ENCODE peak calls at places on chromosomes 2 and 18, in eight cellular contexts. A is activated T-cell treated with anti-CD3 and anti-CD28 coated beads for 1 hour; B is T-helper 2 cell; H is CD4-positive, alpha-beta memory T cell; L is endodermal cell; E is ovary; I is left cardiac atrium; J is AG04449. Y is an unnamed sample.

GRCh38 chr2:39741871-39742270 is 37.2 kb downstream of the THUMPD2 start:
- DNase-seq in H (no peak), A (no peak), I (no peak), L (no peak), J (no peak), E (no peak), B (no peak), Y (no peak)

GRCh38 chr18:10081477-10081876 is 167.7 kb downstream of the VAPA start:
- DNase-seq in A (no peak), B (no peak), J (no peak), H (no peak), L (no peak), I (no peak), E (no peak), Y (no peak)

GRCh38 chr2:20484810-20485611 is 38.1 kb downstream of the RHOB start:
- DNase-seq in I (no peak), A (no peak), B (no peak), J (no peak), H (no peak), E (no peak), L (peak), Y (no peak)

GRCh38 chr2:138707424-138708074 is 72.6 kb downstream of the NXPH2 start:
- DNase-seq in A (no peak), L (no peak), B (no peak), I (no peak), H (no peak), E (no peak), J (peak), Y (no peak)

GRCh38 chr2:200585730-200586643 is at the start of gene AOX1:
- DNase-seq in B (peak), E (peak), I (peak), J (no peak), L (peak), H (no peak), A (peak), Y (no peak)

GRCh38 chr2:97712693-97713295 is 582 bp upstream of the ZAP70 start:
- DNase-seq in H (no peak), J (no peak), E (no peak), L (peak), B (peak), I (no peak), A (no peak), Y (peak)

GRCh38 chr2:73107211-73107926 is 5.4 kb downstream of the RAB11FIP5 start:
- DNase-seq in E (no peak), A (no peak), I (peak), B (peak), H (no peak), J (no peak), L (peak), Y (no peak)

GRCh38 chr18:59514193-59514592 is 155.1 kb upstream of the LMAN1 start:
- DNase-seq in H (no peak), B (no peak), E (peak), J (peak), I (peak), A (no peak), L (no peak), Y (no peak)

GRCh38 chr18:55343396-55344073 is 244.5 kb downstream of the TCF4 start:
- DNase-seq in I (no peak), E (no peak), J (no peak), H (no peak), A (no peak), L (no peak), B (peak), Y (no peak)

GRCh38 chr2:128315829-128316776 is 2.6 kb downstream of the HS6ST1 start:
- DNase-seq in E (peak), A (no peak), H (no peak), J (no peak), I (peak), B (no peak), L (peak), Y (no peak)

GRCh38 chr18:9516437-9517064 is 41.2 kb downstream of the RALBP1 start:
- DNase-seq in L (no peak), H (peak), A (no peak), B (peak), J (no peak), E (no peak), I (no peak), Y (peak)

GRCh38 chr2:173524257-173524951 is 169.7 kb downstream of the CDCA7 start:
- DNase-seq in E (no peak), L (no peak), I (no peak), A (no peak), J (no peak), H (no peak), B (no peak), Y (no peak)

GRCh38 chr18:12033643-12034025 is 52.3 kb downstream of the IMPA2 start:
- DNase-seq in B (no peak), J (no peak), H (no peak), A (no peak), E (no peak), L (no peak), I (no peak), Y (no peak)

GRCh38 chr2:206225435-206226232 is 48.8 kb upstream of the ZDBF2 start:
- DNase-seq in B (peak), H (no peak), L (no peak), J (no peak), A (no peak), E (no peak), I (no peak), Y (no peak)

GRCh38 chr2:2743164-2743571 is 412.1 kb upstream of the MYT1L start:
- DNase-seq in L (no peak), A (no peak), H (no peak), B (no peak), E (peak), I (peak), J (no peak), Y (no peak)

GRCh38 chr2:190090148-190090547 is 27.6 kb upstream of the MSTN start:
- DNase-seq in A (no peak), E (no peak), I (no peak), L (no peak), H (no peak), B (peak), J (no peak), Y (no peak)

GRCh38 chr2:241540766-241541561 is 17.6 kb upstream of the BOK start:
- DNase-seq in A (peak), B (peak), H (peak), E (peak), I (no peak), L (peak), J (no peak), Y (peak)

GRCh38 chr2:151947524-151948165 is 119.4 kb upstream of the ARL5A start:
- DNase-seq in A (no peak), I (peak), E (no peak), L (peak), J (no peak), H (no peak), B (no peak), Y (no peak)

GRCh38 chr2:232998666-232998985 is 14.4 kb downstream of the NGEF start:
- DNase-seq in H (no peak), L (peak), A (no peak), I (no peak), J (no peak), B (no peak), E (no peak), Y (no peak)

GRCh38 chr2:15472133-15472532 is 89.0 kb downstream of the NBAS start:
- DNase-seq in L (peak), J (no peak), A (no peak), B (peak), H (no peak), I (no peak), E (no peak), Y (no peak)

GRCh38 chr2:19812166-19812565 is 89.6 kb downstream of the TTC32 start:
- DNase-seq in B (no peak), I (no peak), E (no peak), A (no peak), L (no peak), H (no peak), J (no peak), Y (no peak)

GRCh38 chr2:24337958-24338357 is 22.4 kb downstream of the ITSN2 start:
- DNase-seq in J (no peak), B (peak), H (no peak), L (no peak), A (no peak), I (no peak), E (no peak), Y (no peak)

GRCh38 chr2:197281421-197281820 is 29.2 kb downstream of the ANKRD44 start:
- DNase-seq in B (no peak), J (no peak), L (no peak), I (no peak), H (no peak), A (no peak), E (no peak), Y (no peak)

GRCh38 chr2:108806362-108806761 is 19.8 kb downstream of the CCDC138 start:
- DNase-seq in I (no peak), A (no peak), L (no peak), J (no peak), H (no peak), E (no peak), B (no peak), Y (no peak)

GRCh38 chr2:148578493-148578884 is 66.1 kb upstream of the EPC2 start:
- DNase-seq in I (no peak), H (no peak), A (no peak), E (no peak), L (no peak), B (no peak), J (no peak), Y (no peak)

GRCh38 chr2:234996467-234997270 is 44.9 kb downstream of the SH3BP4 start:
- DNase-seq in J (peak), B (no peak), I (no peak), A (no peak), L (peak), E (no peak), H (no peak), Y (no peak)

GRCh38 chr2:10141736-10142639 is 19.4 kb downstream of the RRM2 start:
- DNase-seq in I (no peak), L (peak), E (no peak), H (peak), J (no peak), A (no peak), B (peak), Y (peak)

GRCh38 chr2:54551123-54551756 is 95.1 kb downstream of the SPTBN1 start:
- DNase-seq in A (no peak), H (no peak), E (no peak), B (no peak), L (peak), I (no peak), J (no peak), Y (no peak)

GRCh38 chr18:744824-745597 is 32.6 kb upstream of the ENOSF1 start:
- DNase-seq in I (no peak), A (no peak), B (peak), H (no peak), J (no peak), L (no peak), E (no peak), Y (no peak)

GRCh38 chr2:207142461-207142860 is 23.3 kb downstream of the KLF7 start:
- DNase-seq in B (peak), L (no peak), I (no peak), H (no peak), J (no peak), E (no peak), A (no peak), Y (peak)

GRCh38 chr2:45044916-45045315 is 35.7 kb upstream of the SIX2 start:
- DNase-seq in L (no peak), H (no peak), A (no peak), B (no peak), E (no peak), J (no peak), I (no peak), Y (no peak)

GRCh38 chr2:109065335-109065734 is 63.7 kb upstream of the SH3RF3 start:
- DNase-seq in L (no peak), A (no peak), B (no peak), I (peak), H (no peak), J (no peak), E (no peak), Y (no peak)

GRCh38 chr2:16135913-16136310 is 195.6 kb downstream of the MYCN start:
- DNase-seq in I (no peak), L (peak), E (no peak), B (no peak), H (no peak), J (no peak), A (no peak), Y (no peak)

GRCh38 chr2:239994086-239994485 is 31.1 kb downstream of the NDUFA10 start:
- DNase-seq in B (no peak), A (no peak), L (no peak), J (no peak), E (no peak), H (no peak), I (no peak), Y (no peak)

GRCh38 chr2:218982312-218983262 is 2.4 kb downstream of the FEV start:
- DNase-seq in H (no peak), L (peak), J (no peak), A (no peak), B (no peak), I (no peak), E (no peak), Y (no peak)

GRCh38 chr2:160087854-160088745 is 25.7 kb upstream of the PLA2R1 start:
- DNase-seq in B (peak), L (no peak), A (no peak), H (no peak), J (no peak), I (no peak), E (no peak), Y (no peak)